ENCODE peak calls at places on chromosomes 13 and 19, in five cellular contexts. O, Y, W, R and D are unnamed samples. For H3K27me3, the result is how much of the 10 kb centered on the place peaks cover.

GRCh38 chr19:36508325-36508724 is 19.0 kb upstream of the ZNF566 start:
- DNase-seq in O (no peak), Y (no peak), W (peak), R (no peak), D (no peak)

GRCh38 chr19:47663911-47664771 is 49.1 kb upstream of the EHD2 start:
- DNase-seq in O (no peak), Y (peak), W (peak), R (peak), D (peak)

GRCh38 chr19:53942001-53942786 is 20.5 kb upstream of the CACNG8 start:
- DNase-seq in O (peak), Y (no peak), W (peak), R (peak), D (no peak)

GRCh38 chr19:33226550-33227241 is 1.0 kb upstream of the SLC7A10 start:
- DNase-seq in O (peak), Y (no peak), W (peak), R (peak), D (no peak)

GRCh38 chr13:27942972-27943371 is 23.2 kb downstream of the PDX1 start:
- DNase-seq in O (no peak), Y (no peak), W (no peak), R (no peak), D (no peak)

GRCh38 chr19:42295831-42296525 is 6.0 kb upstream of the PRR19 start:
- DNase-seq in O (peak), Y (peak), W (peak), R (peak), D (peak)

GRCh38 chr19:12773571-12773970 is 1.8 kb downstream of the HOOK2 start:
- DNase-seq in O (no peak), Y (peak), W (peak), R (no peak), D (no peak)

GRCh38 chr13:113029487-113030258 is 60.7 kb downstream of the MCF2L start:
- DNase-seq in O (peak), Y (no peak), W (peak), R (no peak), D (peak)

GRCh38 chr13:47897411-47898050 is 103.5 kb downstream of the SUCLA2 start:
- DNase-seq in O (no peak), Y (peak), W (peak), R (no peak), D (no peak)

GRCh38 chr19:5718579-5719273 is 1.2 kb downstream of the LONP1 start:
- DNase-seq in O (no peak), Y (peak), W (peak), R (no peak), D (no peak)

GRCh38 chr19:30667227-30667626 is 295.0 kb downstream of the ZNF536 start:
- DNase-seq in O (no peak), Y (no peak), W (no peak), R (no peak), D (no peak)

GRCh38 chr13:111145071-111145470 is 30.0 kb downstream of the ARHGEF7 start:
- DNase-seq in O (no peak), Y (no peak), W (no peak), R (no peak), D (no peak)

GRCh38 chr13:69657676-69658075 is 449.9 kb upstream of the ATXN8OS start:
- DNase-seq in O (no peak), Y (no peak), W (no peak), R (no peak), D (no peak)

GRCh38 chr13:61774903-61775302 is 359.3 kb upstream of the PCDH20 start:
- DNase-seq in O (no peak), Y (no peak), W (no peak), R (no peak), D (no peak)

GRCh38 chr13:31119526-31119925 is 42.2 kb downstream of the HSPH1 start:
- DNase-seq in O (no peak), Y (no peak), W (no peak), R (no peak), D (no peak)

GRCh38 chr13:105773241-105773640 is 762.2 kb downstream of the EFNB2 start:
- DNase-seq in O (peak), Y (no peak), W (peak), R (no peak), D (no peak)

GRCh38 chr13:98405107-98405571 is 171.8 kb downstream of the STK24 start:
- DNase-seq in O (peak), Y (no peak), W (peak), R (no peak), D (no peak)

GRCh38 chr19:16067205-16067938 is 8.9 kb upstream of the TPM4 start:
- DNase-seq in O (no peak), Y (peak), W (no peak), R (peak), D (peak)

GRCh38 chr19:42288881-42289555 is 12.9 kb upstream of the PRR19 start:
- DNase-seq in O (no peak), Y (no peak), W (no peak), R (no peak), D (peak)

GRCh38 chr13:40118337-40118736 is 462.9 kb downstream of the COG6 start:
- DNase-seq in O (no peak), Y (no peak), W (no peak), R (no peak), D (no peak)

GRCh38 chr13:101289764-101290163 is 126.5 kb downstream of the NALCN start:
- DNase-seq in O (peak), Y (peak), W (peak), R (no peak), D (no peak)

GRCh38 chr19:36604656-36605100 is 435 bp upstream of the ZNF382 start:
- DNase-seq in O (peak), Y (peak), W (peak), R (peak), D (peak)

GRCh38 chr19:29393915-29394460 is 131.8 kb upstream of the VSTM2B start:
- DNase-seq in O (peak), Y (no peak), W (peak), R (no peak), D (no peak)

GRCh38 chr13:29594310-29594709 is 1.2 kb downstream of the SLC7A1 start:
- DNase-seq in O (peak), Y (peak), W (peak), R (no peak), D (no peak)

GRCh38 chr19:35403116-35403760 is 32.4 kb downstream of the GPR42 start:
- DNase-seq in O (no peak), Y (no peak), W (peak), R (no peak), D (no peak)

DNA sequence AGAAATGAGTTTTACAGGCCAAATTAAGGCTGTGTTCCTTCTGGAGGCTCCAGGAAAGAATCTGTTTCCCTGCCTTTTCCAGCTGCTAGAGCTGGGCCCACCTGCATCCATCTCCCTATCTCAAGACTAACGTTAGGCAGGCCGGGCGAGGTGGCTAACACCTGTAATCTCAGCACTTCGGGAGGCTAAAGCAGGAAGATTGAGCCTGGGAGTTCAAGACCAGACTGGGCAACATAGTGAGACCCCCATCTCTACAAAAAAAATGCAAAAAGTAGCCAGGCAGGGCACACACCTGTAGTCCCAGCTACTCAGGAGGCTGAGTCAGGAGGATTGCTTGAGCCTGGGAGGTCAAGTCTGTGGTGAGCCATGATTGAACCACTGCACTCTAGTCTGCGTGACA is 14.6 kb downstream of the HIF3A start:
- DNase-seq in O (no peak), Y (no peak), W (no peak), R (no peak), D (no peak)
- H3K27ac ChIP-seq in O (no peak), Y (no peak), W (no peak), R (no peak), D (no peak)

GRCh38 chr19:39296055-39296645 is at the start of gene IFNL1:
- DNase-seq in O (no peak), Y (no peak), W (no peak), R (peak), D (no peak)
- H3K27me3 ChIP-seq in O (under half), Y (under half), W (under half), R (under half), D (under half)

DNA sequence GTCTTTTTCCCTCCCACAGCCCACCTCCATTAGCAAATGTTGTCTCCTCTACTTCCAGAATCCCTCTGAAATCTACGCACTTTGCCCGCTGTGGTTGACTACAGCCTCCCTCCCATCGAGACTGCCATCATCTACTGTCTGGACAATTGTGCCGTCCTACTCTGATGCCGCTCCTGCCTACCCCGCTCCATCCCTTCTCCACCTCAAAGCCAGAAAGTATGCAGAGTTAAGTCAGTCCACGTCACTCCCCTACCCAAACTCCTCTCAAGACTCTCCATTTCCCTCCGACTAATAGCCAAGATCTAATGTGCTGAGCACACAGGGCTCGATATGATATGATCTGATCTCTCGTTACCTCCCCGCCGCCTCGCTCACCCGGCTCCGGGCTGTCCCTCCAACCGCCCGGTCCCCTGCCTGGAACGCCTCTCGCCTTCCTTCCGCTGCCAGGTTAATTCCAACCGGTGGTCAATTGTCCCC is 556 bp downstream of the CACTIN start:
- DNase-seq in O (peak), Y (no peak), W (peak), R (no peak), D (no peak)
- H3K27ac ChIP-seq in O (peak), Y (peak), W (no peak), R (peak), D (peak)

DNA sequence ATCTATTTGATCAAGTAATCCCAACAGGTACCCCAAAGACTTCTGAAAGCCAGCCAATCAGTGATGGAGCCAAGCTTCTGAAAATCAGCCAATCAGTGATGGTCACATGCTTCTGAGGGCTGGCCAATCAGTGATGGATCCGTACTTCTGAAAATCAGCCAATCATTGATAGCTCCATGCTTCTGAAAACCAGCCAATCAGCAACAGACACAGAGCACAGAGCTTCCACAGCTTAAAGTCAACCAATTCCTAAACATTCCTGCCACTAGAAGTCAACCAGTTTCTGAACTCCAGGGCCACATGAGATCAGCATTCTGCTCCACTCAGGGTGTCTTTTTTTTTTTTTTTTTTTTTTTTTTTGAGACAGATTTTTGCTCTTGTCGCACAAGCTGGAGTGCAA is 8.2 kb upstream of the HSD17B14 start:
- DNase-seq in O (peak), Y (peak), W (peak), R (no peak), D (no peak)
- H3K27me3 ChIP-seq in O (under half), Y (under half), W (under half), R (under half), D (under half)

DNA sequence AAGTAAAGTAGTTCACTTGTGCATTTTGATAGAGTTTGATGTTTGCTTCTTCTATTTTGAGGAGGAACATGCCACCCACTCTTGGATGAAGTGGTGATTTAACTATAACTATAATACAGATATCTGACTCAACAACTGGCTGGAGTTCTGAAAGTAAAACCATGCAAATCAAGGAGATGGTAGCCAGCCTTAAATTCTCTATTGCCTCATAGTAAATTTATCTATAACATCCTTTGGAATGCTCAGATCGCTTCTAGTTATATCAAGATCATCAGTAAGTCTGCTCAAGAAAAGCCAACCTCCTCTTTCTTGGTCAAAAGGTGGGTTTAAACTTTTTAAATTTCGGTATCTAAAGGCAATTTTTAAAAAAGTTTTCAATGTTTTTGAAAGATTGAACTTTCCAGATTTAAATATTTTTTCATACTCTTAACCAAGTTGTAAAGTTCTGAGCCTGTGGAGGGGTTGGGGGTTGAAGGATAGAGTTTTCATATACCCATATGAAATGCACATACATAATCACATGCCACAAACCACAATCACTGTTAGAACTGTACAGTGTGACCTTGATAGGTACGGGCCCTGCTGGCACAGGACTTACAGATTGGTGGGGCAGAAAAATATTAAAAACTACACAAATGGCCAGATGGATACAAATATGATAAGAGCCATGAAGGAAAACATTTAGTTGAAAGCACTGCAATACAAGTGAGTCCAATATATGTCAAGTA is 90.4 kb upstream of the RFC3 start:
- DNase-seq in O (no peak), Y (no peak), W (no peak), R (no peak), D (no peak)
- H3K27ac ChIP-seq in O (no peak), Y (no peak), W (no peak), R (peak), D (no peak)

GRCh38 chr19:55179570-55180484 is at the start of gene SYT5:
- DNase-seq in O (peak), Y (no peak), W (peak), R (no peak), D (peak)
- H3K27me3 ChIP-seq in O (half or more), Y (under half), W (under half), R (half or more), D (under half)

GRCh38 chr19:4044927-4045557 is 21.7 kb downstream of the ZBTB7A start:
- DNase-seq in O (no peak), Y (no peak), W (no peak), R (no peak), D (no peak)
- H3K27ac ChIP-seq in O (peak), Y (no peak), W (no peak), R (no peak), D (no peak)

DNA sequence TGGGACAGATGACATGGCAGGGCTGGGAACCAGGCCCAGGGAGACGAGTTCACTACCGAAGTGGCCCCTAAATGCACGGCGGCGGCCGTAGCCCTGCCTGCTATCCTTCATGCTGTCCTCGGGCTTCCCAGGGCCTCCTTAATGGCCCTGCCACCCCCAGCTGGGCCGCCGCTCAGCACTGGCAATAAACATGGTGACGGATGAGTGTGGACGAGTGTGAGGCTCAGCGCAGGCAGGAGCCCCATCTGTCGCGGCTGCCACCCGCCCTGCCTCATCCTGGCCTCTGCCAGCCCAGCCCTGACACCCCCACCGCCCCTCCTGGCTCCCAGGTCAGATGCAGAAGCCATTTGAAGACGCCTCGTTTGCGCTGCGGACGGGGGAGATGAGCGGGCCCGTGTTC is 13.6 kb downstream of the PIN1 start:
- DNase-seq in O (no peak), Y (no peak), W (no peak), R (no peak), D (no peak)
- H3K27me3 ChIP-seq in O (under half), Y (under half), W (under half), R (under half), D (under half)

GRCh38 chr13:51577690-51578089 is 6.6 kb upstream of the WDFY2 start:
- DNase-seq in O (no peak), Y (no peak), W (no peak), R (no peak), D (no peak)

GRCh38 chr13:51579676-51580075 is 4.6 kb upstream of the WDFY2 start:
- DNase-seq in O (no peak), Y (no peak), W (no peak), R (no peak), D (no peak)

GRCh38 chr13:51581148-51581820 is 3.0 kb upstream of the WDFY2 start:
- DNase-seq in O (no peak), Y (no peak), W (no peak), R (no peak), D (no peak)

DNA sequence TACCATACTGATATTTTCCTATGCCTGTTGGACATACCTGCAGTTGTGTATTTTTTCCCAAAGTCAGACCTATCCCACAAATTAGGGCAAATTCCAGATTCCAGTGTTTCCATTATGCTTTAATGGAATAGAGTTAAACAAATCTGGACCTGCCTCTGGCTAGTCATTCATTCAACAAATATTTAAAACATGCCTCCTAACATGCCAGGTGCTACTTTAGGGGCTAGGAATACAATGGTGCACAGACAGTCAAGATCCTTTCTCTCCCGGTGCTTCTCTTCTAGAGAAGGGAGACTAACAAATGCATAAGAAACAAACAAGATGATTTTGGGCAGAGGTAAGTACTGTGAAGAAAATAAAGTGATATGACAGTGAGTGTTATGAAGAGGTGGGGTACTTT is 7.5 kb upstream of the WDFY2 start:
- DNase-seq in O (no peak), Y (no peak), W (no peak), R (no peak), D (no peak)
- H3K27ac ChIP-seq in O (no peak), Y (no peak), W (no peak), R (no peak), D (no peak)